ENCODE peak calls at places on chromosome 15, in four cellular contexts. G is HL-60, U is K562, A is GM12878. O is an unnamed sample.

GRCh38 chr15:70512772-70513362 is 250.5 kb downstream of the UACA start:
- DNase-seq in G (peak; percentile 86), U (peak; percentile 80), A (no peak), O (no peak)

GRCh38 chr15:55884223-55884622 is 109.2 kb downstream of the NEDD4 start:
- DNase-seq in G (no peak), U (no peak), A (no peak), O (no peak)

GRCh38 chr15:31150732-31151212 is 49.2 kb upstream of the TRPM1 start:
- DNase-seq in G (no peak), U (no peak), A (no peak), O (no peak)

GRCh38 chr15:100002091-100002620 is 268.9 kb upstream of the LYSMD4 start:
- DNase-seq in G (no peak), U (no peak), A (no peak), O (no peak)

GRCh38 chr15:81885135-81885534 is 160.7 kb downstream of the MEX3B start:
- DNase-seq in G (no peak), U (no peak), A (no peak), O (no peak)

GRCh38 chr15:31197497-31198414 is 96.2 kb upstream of the TRPM1 start:
- DNase-seq in G (no peak), U (peak; percentile 55), A (peak; percentile 47), O (no peak)

GRCh38 chr15:52772766-52773165 is 17.4 kb downstream of the ONECUT1 start:
- DNase-seq in G (no peak), U (no peak), A (no peak), O (no peak)

GRCh38 chr15:101250931-101251829 is 668 bp downstream of the CHSY1 start:
- DNase-seq in G (no peak), U (peak; percentile 69), A (no peak), O (no peak)

GRCh38 chr15:85754993-85755392 is 39.7 kb downstream of the KLHL25 start:
- DNase-seq in G (no peak), U (no peak), A (no peak), O (no peak)

GRCh38 chr15:40992241-40992741 is 39.0 kb downstream of the CHAC1 start:
- DNase-seq in G (no peak), U (no peak), A (no peak), O (no peak)

GRCh38 chr15:25512957-25513356 is 74.1 kb upstream of the UBE3A start:
- DNase-seq in G (no peak), U (no peak), A (no peak), O (no peak)

GRCh38 chr15:73015493-73015892 is 36.8 kb upstream of the NEO1 start:
- DNase-seq in G (no peak), U (no peak), A (no peak), O (no peak)

GRCh38 chr15:100704281-100705055 is 102.1 kb downstream of the ASB7 start:
- DNase-seq in G (no peak), U (no peak), A (no peak), O (no peak)

GRCh38 chr15:44250566-44250965 is 38.0 kb upstream of the GOLM2 start:
- DNase-seq in G (no peak), U (no peak), A (no peak), O (no peak)

GRCh38 chr15:33310481-33311311 is at the start of gene RYR3:
- DNase-seq in G (no peak), U (no peak), A (no peak), O (no peak)

GRCh38 chr15:81888748-81889479 is 156.9 kb downstream of the MEX3B start:
- DNase-seq in G (no peak), U (no peak), A (no peak), O (no peak)

GRCh38 chr15:50865515-50866370 is 42.7 kb upstream of the AP4E1 start:
- DNase-seq in G (no peak), U (no peak), A (no peak), O (no peak)

GRCh38 chr15:50862553-50862952 is 45.9 kb upstream of the AP4E1 start:
- DNase-seq in G (no peak), U (no peak), A (no peak), O (no peak)

GRCh38 chr15:50860824-50861223 is 47.7 kb upstream of the AP4E1 start:
- DNase-seq in G (no peak), U (no peak), A (no peak), O (no peak)

GRCh38 chr15:50864876-50865275 is 43.6 kb upstream of the AP4E1 start:
- DNase-seq in G (no peak), U (no peak), A (no peak), O (no peak)
- TF ChIP-seq SPI1 in G (no peak), U (no peak), A (no peak), O (no peak)

GRCh38 chr15:58233341-58233740 is 95.2 kb downstream of the AQP9 start:
- DNase-seq in G (no peak), U (no peak), A (no peak), O (no peak)

GRCh38 chr15:58227706-58228543 is 89.7 kb downstream of the AQP9 start:
- DNase-seq in G (peak; percentile 66), U (peak; percentile 75), A (peak; percentile 37), O (peak; percentile 35)

GRCh38 chr15:58229297-58229768 is 91.2 kb downstream of the AQP9 start:
- DNase-seq in G (no peak), U (peak; percentile 28), A (no peak), O (no peak)

GRCh38 chr15:58232273-58233065 is 94.3 kb downstream of the AQP9 start:
- DNase-seq in G (peak; percentile 44), U (no peak), A (no peak), O (no peak)

GRCh38 chr15:58228708-58229107 is 90.5 kb downstream of the AQP9 start:
- DNase-seq in G (no peak), U (no peak), A (no peak), O (no peak)
- TF ChIP-seq SPI1 in G (no peak), U (no peak), A (no peak), O (no peak)

DNA sequence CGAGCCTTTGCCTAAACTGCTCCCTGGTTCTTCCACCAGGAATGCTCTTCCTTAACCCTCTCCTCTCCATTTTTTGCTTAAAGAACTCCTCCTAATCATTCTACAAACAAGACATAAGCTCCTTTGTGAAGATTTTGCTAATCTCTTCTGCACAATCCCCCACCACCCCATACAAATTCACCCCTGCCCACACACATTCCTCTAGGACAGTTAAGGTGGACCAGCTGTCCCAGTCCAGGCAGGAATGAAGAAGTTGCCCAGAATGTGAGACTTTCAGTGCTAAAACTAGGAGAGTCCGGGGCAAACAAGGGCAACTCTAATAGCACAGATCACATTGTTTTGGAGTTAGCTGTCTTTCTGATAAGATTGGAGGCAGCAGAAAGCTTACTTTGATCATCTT is 13.9 kb upstream of the FAM174B start:
- DNase-seq in G (no peak), U (no peak), A (no peak), O (no peak)
- TF ChIP-seq SPI1 in G (no peak), U (no peak), A (no peak), O (no peak)

GRCh38 chr15:65833501-65834220 is 35.6 kb upstream of the RAB11A start:
- DNase-seq in G (peak; percentile 23), U (no peak), A (no peak), O (no peak)
- TF ChIP-seq SPI1 in G (no peak), U (no peak), A (no peak), O (no peak)

GRCh38 chr15:74425634-74426033 is 8.1 kb downstream of the SEMA7A start:
- DNase-seq in G (no peak), U (peak; percentile 65), A (no peak), O (no peak)

GRCh38 chr15:74428442-74428787 is 5.3 kb downstream of the SEMA7A start:
- DNase-seq in G (peak; percentile 37), U (no peak), A (no peak), O (no peak)

GRCh38 chr15:74424901-74425528 is 8.7 kb downstream of the SEMA7A start:
- DNase-seq in G (no peak), U (no peak), A (no peak), O (no peak)

GRCh38 chr15:74427607-74428441 is 5.9 kb downstream of the SEMA7A start:
- DNase-seq in G (no peak), U (no peak), A (no peak), O (no peak)

GRCh38 chr15:74426404-74427281 is 7.1 kb downstream of the SEMA7A start:
- DNase-seq in G (no peak), U (no peak), A (no peak), O (no peak)
- TF ChIP-seq SPI1 in G (no peak), U (no peak), A (no peak), O (no peak)

DNA sequence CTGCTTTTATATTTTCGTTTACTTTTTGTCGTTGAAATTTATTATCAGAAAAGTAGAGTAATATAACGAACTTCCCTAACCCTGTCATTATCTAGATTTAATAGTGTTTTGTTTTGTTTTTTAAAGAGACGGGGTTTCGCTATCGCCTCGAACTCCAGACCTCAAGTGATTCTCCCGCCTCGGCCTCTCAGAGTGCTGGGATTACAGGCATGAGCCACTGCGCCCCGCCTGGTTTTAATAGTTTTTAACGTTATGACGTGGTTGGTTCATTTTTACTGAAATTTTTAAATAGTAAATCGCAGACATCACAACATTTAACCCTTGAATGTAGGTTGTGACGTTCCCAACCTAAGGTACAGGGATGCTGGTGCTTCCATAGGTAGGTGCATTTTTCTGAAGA is 1.0 kb downstream of the NGRN start:
- DNase-seq in G (peak; percentile 12), U (no peak), A (no peak), O (no peak)
- TF ChIP-seq SPI1 in G (no peak), U (no peak), A (no peak), O (no peak)

GRCh38 chr15:92810418-92811138 is 89.5 kb upstream of the CHD2 start:
- DNase-seq in G (peak; percentile 62), U (peak; percentile 35), A (no peak), O (no peak)
- TF ChIP-seq SPI1 in G (no peak), U (no peak), A (no peak), O (no peak)

GRCh38 chr15:71629761-71630499 is 180.4 kb upstream of the NR2E3 start:
- DNase-seq in G (no peak), U (no peak), A (no peak), O (no peak)
- TF ChIP-seq SPI1 in G (no peak), U (no peak), A (no peak), O (no peak)

O was measured in GM12891.